ENCODE peak calls at places on chromosomes 6 and 20, in ten cellular contexts. One of them, this sample, is unnamed.
A peak's percentile ranks its signal among the peaks of the same experiment; 100 is the strongest.

GRCh38 chr6:28580484-28580883 is 54.8 kb downstream of the GPX5 start:
- DNase-seq in transverse colon: no peak
- DNase-seq in CD4-positive, CD25-positive, alpha-beta regulatory T cell: peak; percentile 32
- DNase-seq in hepatocyte: no peak
- DNase-seq in right lobe of liver: no peak
- DNase-seq in psoas muscle: no peak
- DNase-seq in A549: no peak
- DNase-seq in mammary epithelial cell: peak; percentile 4
- DNase-seq in prostate gland: no peak
- DNase-seq in cardiac muscle cell: no peak
- DNase-seq in this sample: no peak

GRCh38 chr6:99613398-99613704 is 6.7 kb downstream of the PRDM13 start:
- DNase-seq in transverse colon: peak; percentile 38
- DNase-seq in CD4-positive, CD25-positive, alpha-beta regulatory T cell: peak; percentile 65
- DNase-seq in hepatocyte: peak; percentile 65
- DNase-seq in right lobe of liver: peak; percentile 62
- DNase-seq in psoas muscle: peak; percentile 64
- DNase-seq in A549: peak; percentile 66
- DNase-seq in mammary epithelial cell: no peak
- DNase-seq in prostate gland: no peak
- DNase-seq in cardiac muscle cell: peak; percentile 69
- DNase-seq in this sample: no peak

GRCh38 chr6:4210619-4211419 is 75.4 kb upstream of the ECI2 start:
- DNase-seq in transverse colon: peak; percentile 56
- DNase-seq in CD4-positive, CD25-positive, alpha-beta regulatory T cell: peak; percentile 75
- DNase-seq in hepatocyte: peak; percentile 77
- DNase-seq in right lobe of liver: peak; percentile 40
- DNase-seq in psoas muscle: peak; percentile 66
- DNase-seq in A549: peak; percentile 50
- DNase-seq in mammary epithelial cell: peak; percentile 30
- DNase-seq in prostate gland: peak; percentile 23
- DNase-seq in cardiac muscle cell: peak; percentile 69
- DNase-seq in this sample: peak; percentile 71

GRCh38 chr6:46243754-46244153 is 73.0 kb upstream of the ENPP5 start:
- DNase-seq in transverse colon: no peak
- DNase-seq in CD4-positive, CD25-positive, alpha-beta regulatory T cell: no peak
- DNase-seq in hepatocyte: no peak
- DNase-seq in right lobe of liver: no peak
- DNase-seq in psoas muscle: peak; percentile 57
- DNase-seq in A549: no peak
- DNase-seq in mammary epithelial cell: no peak
- DNase-seq in prostate gland: no peak
- DNase-seq in cardiac muscle cell: no peak
- DNase-seq in this sample: peak; percentile 49

GRCh38 chr6:16286151-16286522 is 47.8 kb downstream of the GMPR start:
- DNase-seq in transverse colon: no peak
- DNase-seq in CD4-positive, CD25-positive, alpha-beta regulatory T cell: peak; percentile 16
- DNase-seq in hepatocyte: peak; percentile 75
- DNase-seq in right lobe of liver: no peak
- DNase-seq in psoas muscle: no peak
- DNase-seq in A549: peak; percentile 39
- DNase-seq in mammary epithelial cell: no peak
- DNase-seq in prostate gland: no peak
- DNase-seq in cardiac muscle cell: peak; percentile 87
- DNase-seq in this sample: no peak

GRCh38 chr20:25223179-25223661 is 24.7 kb upstream of the PYGB start:
- DNase-seq in transverse colon: peak; percentile 71
- DNase-seq in CD4-positive, CD25-positive, alpha-beta regulatory T cell: peak; percentile 17
- DNase-seq in hepatocyte: peak; percentile 84
- DNase-seq in right lobe of liver: no peak
- DNase-seq in psoas muscle: no peak
- DNase-seq in A549: peak; percentile 92
- DNase-seq in mammary epithelial cell: peak; percentile 99
- DNase-seq in prostate gland: no peak
- DNase-seq in cardiac muscle cell: no peak
- DNase-seq in this sample: peak; percentile 32

GRCh38 chr6:88952065-88952704 is 11.2 kb downstream of the RNGTT start:
- DNase-seq in transverse colon: no peak
- DNase-seq in CD4-positive, CD25-positive, alpha-beta regulatory T cell: no peak
- DNase-seq in hepatocyte: no peak
- DNase-seq in right lobe of liver: no peak
- DNase-seq in psoas muscle: no peak
- DNase-seq in A549: no peak
- DNase-seq in mammary epithelial cell: peak; percentile 11
- DNase-seq in prostate gland: no peak
- DNase-seq in cardiac muscle cell: no peak
- DNase-seq in this sample: no peak

GRCh38 chr20:49713779-49714712 is at the start of gene B4GALT5:
- DNase-seq in transverse colon: peak; percentile 71
- DNase-seq in CD4-positive, CD25-positive, alpha-beta regulatory T cell: peak; percentile 64
- DNase-seq in hepatocyte: peak; percentile 91
- DNase-seq in right lobe of liver: peak; percentile 78
- DNase-seq in psoas muscle: peak; percentile 86
- DNase-seq in A549: peak; percentile 72
- DNase-seq in mammary epithelial cell: no peak
- DNase-seq in prostate gland: peak; percentile 44
- DNase-seq in cardiac muscle cell: peak; percentile 94
- DNase-seq in this sample: peak; percentile 92

GRCh38 chr20:38435555-38435939 is 419 bp upstream of the SNHG17 start:
- DNase-seq in transverse colon: no peak
- DNase-seq in CD4-positive, CD25-positive, alpha-beta regulatory T cell: no peak
- DNase-seq in hepatocyte: no peak
- DNase-seq in right lobe of liver: no peak
- DNase-seq in psoas muscle: no peak
- DNase-seq in A549: no peak
- DNase-seq in mammary epithelial cell: peak; percentile 42
- DNase-seq in prostate gland: no peak
- DNase-seq in cardiac muscle cell: no peak
- DNase-seq in this sample: no peak

GRCh38 chr6:32192608-32193039 is at the start of gene GPSM3:
- DNase-seq in transverse colon: peak; percentile 78
- DNase-seq in CD4-positive, CD25-positive, alpha-beta regulatory T cell: peak; percentile 87
- DNase-seq in hepatocyte: no peak
- DNase-seq in right lobe of liver: peak; percentile 74
- DNase-seq in psoas muscle: peak; percentile 78
- DNase-seq in A549: no peak
- DNase-seq in mammary epithelial cell: no peak
- DNase-seq in prostate gland: no peak
- DNase-seq in cardiac muscle cell: no peak
- DNase-seq in this sample: peak; percentile 89

GRCh38 chr20:34362502-34363061 is 491 bp upstream of the ITCH start:
- DNase-seq in transverse colon: no peak
- DNase-seq in CD4-positive, CD25-positive, alpha-beta regulatory T cell: no peak
- DNase-seq in hepatocyte: no peak
- DNase-seq in right lobe of liver: no peak
- DNase-seq in psoas muscle: no peak
- DNase-seq in A549: no peak
- DNase-seq in mammary epithelial cell: no peak
- DNase-seq in prostate gland: no peak
- DNase-seq in cardiac muscle cell: no peak
- DNase-seq in this sample: no peak
- H3K4me3 ChIP-seq in transverse colon: peak overlapping the region; percentile 89
- H3K4me3 ChIP-seq in CD4-positive, CD25-positive, alpha-beta regulatory T cell: peak overlapping the region; percentile 30
- H3K4me3 ChIP-seq in hepatocyte: no peak overlapping the region
- H3K4me3 ChIP-seq in right lobe of liver: peak overlapping the region; percentile 97
- H3K4me3 ChIP-seq in psoas muscle: peak overlapping the region; percentile 97
- H3K4me3 ChIP-seq in A549: peak overlapping the region; percentile 81
- H3K4me3 ChIP-seq in mammary epithelial cell: peak overlapping the region; percentile 95
- H3K4me3 ChIP-seq in prostate gland: peak overlapping the region; percentile 97
- H3K4me3 ChIP-seq in cardiac muscle cell: peak overlapping the region; percentile 91
- H3K4me3 ChIP-seq in this sample: peak overlapping the region; percentile 85

DNA sequence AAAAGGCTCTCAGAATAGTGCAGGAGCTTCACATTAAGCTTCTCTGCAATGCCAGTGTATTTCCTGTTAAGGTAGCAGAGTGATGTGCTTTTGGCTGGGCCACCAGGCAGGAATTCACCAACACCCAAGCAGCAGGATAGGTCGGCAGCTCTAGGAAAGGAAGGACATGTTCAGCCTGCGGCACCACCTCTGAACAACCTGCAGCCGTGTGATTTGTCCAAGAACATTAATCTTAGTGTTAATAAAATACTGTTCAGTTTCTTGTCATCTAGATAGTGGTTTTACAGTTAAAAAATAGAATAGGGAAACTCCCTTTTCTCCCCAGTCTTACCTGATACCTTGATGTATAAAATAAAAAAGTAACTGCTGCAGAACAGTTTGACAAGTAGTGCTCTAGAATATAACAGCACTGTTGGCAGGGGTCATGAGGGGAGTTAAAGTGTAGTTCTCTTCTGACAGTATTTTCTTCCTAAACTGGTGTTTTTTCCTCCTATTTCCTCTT is 18.8 kb downstream of the ZNF292 start:
- DNase-seq in transverse colon: no peak
- DNase-seq in CD4-positive, CD25-positive, alpha-beta regulatory T cell: peak; percentile 20
- DNase-seq in hepatocyte: no peak
- DNase-seq in right lobe of liver: no peak
- DNase-seq in psoas muscle: no peak
- DNase-seq in A549: no peak
- DNase-seq in mammary epithelial cell: peak; percentile 36
- DNase-seq in prostate gland: peak; percentile 17
- DNase-seq in cardiac muscle cell: no peak
- DNase-seq in this sample: peak; percentile 53
- H3K27ac ChIP-seq in transverse colon: no peak overlapping the region
- H3K27ac ChIP-seq in CD4-positive, CD25-positive, alpha-beta regulatory T cell: peak overlapping the region; percentile 69
- H3K27ac ChIP-seq in hepatocyte: no peak overlapping the region
- H3K27ac ChIP-seq in right lobe of liver: no peak overlapping the region
- H3K27ac ChIP-seq in psoas muscle: no peak overlapping the region
- H3K27ac ChIP-seq in A549: no peak overlapping the region
- H3K27ac ChIP-seq in mammary epithelial cell: no peak overlapping the region
- H3K27ac ChIP-seq in prostate gland: no peak overlapping the region
- H3K27ac ChIP-seq in cardiac muscle cell: peak overlapping the region; percentile 49
- H3K27ac ChIP-seq in this sample: no peak overlapping the region

GRCh38 chr6:43260791-43261190 is 17.5 kb downstream of the TTBK1 start:
- DNase-seq in transverse colon: no peak
- DNase-seq in CD4-positive, CD25-positive, alpha-beta regulatory T cell: no peak
- DNase-seq in hepatocyte: no peak
- DNase-seq in right lobe of liver: no peak
- DNase-seq in psoas muscle: no peak
- DNase-seq in A549: no peak
- DNase-seq in mammary epithelial cell: no peak
- DNase-seq in prostate gland: no peak
- DNase-seq in cardiac muscle cell: no peak
- DNase-seq in this sample: no peak

GRCh38 chr6:43258807-43259686 is 15.8 kb downstream of the TTBK1 start:
- DNase-seq in transverse colon: no peak
- DNase-seq in CD4-positive, CD25-positive, alpha-beta regulatory T cell: no peak
- DNase-seq in hepatocyte: no peak
- DNase-seq in right lobe of liver: no peak
- DNase-seq in psoas muscle: peak; percentile 22
- DNase-seq in A549: no peak
- DNase-seq in mammary epithelial cell: no peak
- DNase-seq in prostate gland: no peak
- DNase-seq in cardiac muscle cell: no peak
- DNase-seq in this sample: no peak

GRCh38 chr6:43256670-43257664 is 13.7 kb downstream of the TTBK1 start:
- DNase-seq in transverse colon: no peak
- DNase-seq in CD4-positive, CD25-positive, alpha-beta regulatory T cell: no peak
- DNase-seq in hepatocyte: no peak
- DNase-seq in right lobe of liver: no peak
- DNase-seq in psoas muscle: peak; percentile 7
- DNase-seq in A549: no peak
- DNase-seq in mammary epithelial cell: no peak
- DNase-seq in prostate gland: no peak
- DNase-seq in cardiac muscle cell: no peak
- DNase-seq in this sample: no peak

GRCh38 chr6:43257746-43258145 is 14.5 kb downstream of the TTBK1 start:
- DNase-seq in transverse colon: no peak
- DNase-seq in CD4-positive, CD25-positive, alpha-beta regulatory T cell: no peak
- DNase-seq in hepatocyte: no peak
- DNase-seq in right lobe of liver: no peak
- DNase-seq in psoas muscle: peak; percentile 32
- DNase-seq in A549: no peak
- DNase-seq in mammary epithelial cell: no peak
- DNase-seq in prostate gland: no peak
- DNase-seq in cardiac muscle cell: no peak
- DNase-seq in this sample: no peak

DNA sequence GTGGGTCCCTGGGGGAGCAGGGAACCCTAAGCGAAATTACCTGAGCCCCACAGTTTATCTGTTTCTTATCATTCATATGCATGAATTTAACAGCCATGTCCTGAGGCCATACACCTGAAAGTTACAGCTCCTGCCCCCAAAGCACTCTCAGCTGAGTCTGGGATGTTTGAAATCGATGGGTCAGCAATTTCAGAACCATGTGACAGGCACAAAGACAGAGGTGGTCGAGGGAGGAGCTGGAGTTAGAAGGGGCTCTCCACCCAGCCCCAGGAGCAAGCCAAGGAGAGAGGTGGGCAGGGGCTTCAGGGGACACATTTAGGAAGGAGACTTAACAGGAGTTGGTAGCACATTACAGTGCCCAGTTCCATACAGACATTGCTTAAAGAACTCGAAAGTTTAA is 14.9 kb downstream of the TTBK1 start:
- DNase-seq in transverse colon: no peak
- DNase-seq in CD4-positive, CD25-positive, alpha-beta regulatory T cell: no peak
- DNase-seq in hepatocyte: no peak
- DNase-seq in right lobe of liver: no peak
- DNase-seq in psoas muscle: no peak
- DNase-seq in A549: no peak
- DNase-seq in mammary epithelial cell: no peak
- DNase-seq in prostate gland: no peak
- DNase-seq in cardiac muscle cell: no peak
- DNase-seq in this sample: no peak
- H3K4me1 ChIP-seq in transverse colon: no peaks in the 10 kb centered on the region
- H3K4me1 ChIP-seq in CD4-positive, CD25-positive, alpha-beta regulatory T cell: no peaks in the 10 kb centered on the region
- H3K4me1 ChIP-seq in hepatocyte: peaks cover 7% of the 10 kb centered on the region
- H3K4me1 ChIP-seq in right lobe of liver: no peaks in the 10 kb centered on the region
- H3K4me1 ChIP-seq in psoas muscle: no peaks in the 10 kb centered on the region
- H3K4me1 ChIP-seq in A549: no peaks in the 10 kb centered on the region
- H3K4me1 ChIP-seq in mammary epithelial cell: no peaks in the 10 kb centered on the region
- H3K4me1 ChIP-seq in prostate gland: no peaks in the 10 kb centered on the region
- H3K4me1 ChIP-seq in cardiac muscle cell: peaks cover 24% of the 10 kb centered on the region
- H3K4me1 ChIP-seq in this sample: no peaks in the 10 kb centered on the region

GRCh38 chr6:111543913-111544435 is 61.0 kb upstream of the REV3L start:
- DNase-seq in transverse colon: no peak
- DNase-seq in CD4-positive, CD25-positive, alpha-beta regulatory T cell: no peak
- DNase-seq in hepatocyte: no peak
- DNase-seq in right lobe of liver: no peak
- DNase-seq in psoas muscle: no peak
- DNase-seq in A549: no peak
- DNase-seq in mammary epithelial cell: no peak
- DNase-seq in prostate gland: no peak
- DNase-seq in cardiac muscle cell: no peak
- DNase-seq in this sample: no peak
- H3K4me3 ChIP-seq in transverse colon: no peak overlapping the region
- H3K4me3 ChIP-seq in CD4-positive, CD25-positive, alpha-beta regulatory T cell: no peak overlapping the region
- H3K4me3 ChIP-seq in hepatocyte: no peak overlapping the region
- H3K4me3 ChIP-seq in right lobe of liver: no peak overlapping the region
- H3K4me3 ChIP-seq in psoas muscle: no peak overlapping the region
- H3K4me3 ChIP-seq in A549: no peak overlapping the region
- H3K4me3 ChIP-seq in mammary epithelial cell: no peak overlapping the region
- H3K4me3 ChIP-seq in prostate gland: no peak overlapping the region
- H3K4me3 ChIP-seq in cardiac muscle cell: no peak overlapping the region
- H3K4me3 ChIP-seq in this sample: no peak overlapping the region

GRCh38 chr6:1326535-1327121 is 14.7 kb downstream of the FOXQ1 start:
- DNase-seq in transverse colon: no peak
- DNase-seq in CD4-positive, CD25-positive, alpha-beta regulatory T cell: no peak
- DNase-seq in hepatocyte: peak; percentile 24
- DNase-seq in right lobe of liver: no peak
- DNase-seq in psoas muscle: no peak
- DNase-seq in A549: no peak
- DNase-seq in mammary epithelial cell: no peak
- DNase-seq in prostate gland: no peak
- DNase-seq in cardiac muscle cell: no peak
- DNase-seq in this sample: no peak
- H3K27ac ChIP-seq in transverse colon: no peak overlapping the region
- H3K27ac ChIP-seq in CD4-positive, CD25-positive, alpha-beta regulatory T cell: no peak overlapping the region
- H3K27ac ChIP-seq in hepatocyte: peak overlapping the region; percentile 36
- H3K27ac ChIP-seq in right lobe of liver: no peak overlapping the region
- H3K27ac ChIP-seq in psoas muscle: no peak overlapping the region
- H3K27ac ChIP-seq in A549: peak overlapping the region; percentile 84
- H3K27ac ChIP-seq in mammary epithelial cell: peak overlapping the region; percentile 66
- H3K27ac ChIP-seq in prostate gland: no peak overlapping the region
- H3K27ac ChIP-seq in cardiac muscle cell: no peak overlapping the region
- H3K27ac ChIP-seq in this sample: no peak overlapping the region